ENCODE peak calls at places on chromosomes 2 and 18, in ten cellular contexts. D is left lung, P is spleen, H is left ventricle myocardium inferior, V is adrenal gland, X is neural progenitor cell, J is K562, G is SK-N-SH, B is IMR-90, E is fibroblast of lung. I is an unnamed sample.

GRCh38 chr2:240403358-240404104 is 31.9 kb upstream of the GPC1 start:
- DNase-seq in D (peak; percentile 56), P (no peak), H (no peak), V (no peak), X (no peak), J (no peak), G (no peak), B (no peak), E (no peak), I (no peak)

GRCh38 chr2:62216616-62217015 is 20.7 kb downstream of the B3GNT2 start:
- DNase-seq in D (no peak), P (no peak), H (no peak), V (peak; percentile 66), X (no peak), J (peak; percentile 26), G (no peak), B (peak; percentile 92), E (peak; percentile 84), I (no peak)

GRCh38 chr2:127413782-127414743 is 4.2 kb upstream of the PROC start:
- DNase-seq in D (no peak), P (no peak), H (no peak), V (no peak), X (no peak), J (no peak), G (no peak), B (peak; percentile 78), E (peak; percentile 68), I (no peak)

GRCh38 chr2:197079832-197080555 is 153.5 kb upstream of the PGAP1 start:
- DNase-seq in D (no peak), P (no peak), H (peak; percentile 36), V (no peak), X (peak; percentile 33), J (no peak), G (peak; percentile 59), B (peak; percentile 58), E (peak; percentile 78), I (no peak)

GRCh38 chr2:67650292-67651133 is 253.4 kb downstream of the ETAA1 start:
- DNase-seq in D (peak; percentile 71), P (no peak), H (peak; percentile 82), V (peak; percentile 93), X (peak; percentile 80), J (peak; percentile 37), G (peak; percentile 67), B (peak; percentile 96), E (peak; percentile 94), I (no peak)

GRCh38 chr2:180761224-180761623 is 219.2 kb upstream of the UBE2E3 start:
- DNase-seq in D (no peak), P (no peak), H (no peak), V (no peak), X (no peak), J (no peak), G (no peak), B (peak; percentile 65), E (peak; percentile 84), I (no peak)

GRCh38 chr2:172888704-172889103 is 153.1 kb downstream of the RAPGEF4 start:
- DNase-seq in D (no peak), P (no peak), H (no peak), V (no peak), X (no peak), J (no peak), G (peak; percentile 32), B (no peak), E (no peak), I (no peak)

GRCh38 chr18:44588466-44588865 is 92.2 kb upstream of the SETBP1 start:
- DNase-seq in D (no peak), P (no peak), H (no peak), V (no peak), X (no peak), J (no peak), G (no peak), B (no peak), E (peak; percentile 25), I (no peak)

GRCh38 chr2:215811003-215811402 is 202.3 kb downstream of the MREG start:
- DNase-seq in D (no peak), P (no peak), H (no peak), V (no peak), X (no peak), J (no peak), G (no peak), B (no peak), E (no peak), I (no peak)

GRCh38 chr2:215805493-215805892 is 207.9 kb downstream of the MREG start:
- DNase-seq in D (no peak), P (no peak), H (no peak), V (no peak), X (no peak), J (no peak), G (no peak), B (no peak), E (no peak), I (no peak)

GRCh38 chr2:215811409-215812355 is 201.7 kb downstream of the MREG start:
- DNase-seq in D (no peak), P (no peak), H (no peak), V (no peak), X (no peak), J (no peak), G (no peak), B (no peak), E (no peak), I (no peak)

GRCh38 chr2:215808194-215808593 is 205.2 kb downstream of the MREG start:
- DNase-seq in D (no peak), P (no peak), H (no peak), V (no peak), X (no peak), J (no peak), G (no peak), B (no peak), E (no peak), I (no peak)

GRCh38 chr2:215808996-215809395 is 204.4 kb downstream of the MREG start:
- DNase-seq in D (no peak), P (no peak), H (no peak), V (no peak), X (no peak), J (no peak), G (no peak), B (no peak), E (no peak), I (no peak)
- TF ChIP-seq CTCF in D (no peak), P (no peak), H (peak; percentile 8), V (no peak), X (peak; percentile 31), J (no peak), G (peak; percentile 47), B (peak; percentile 22), E (peak; percentile 47), I (no peak)

GRCh38 chr2:165634282-165634681 is 159.8 kb downstream of the GALNT3 start:
- DNase-seq in D (no peak), P (no peak), H (no peak), V (no peak), X (no peak), J (no peak), G (no peak), B (no peak), E (peak; percentile 46), I (no peak)
- H3K4me1 ChIP-seq in D (no peaks in the 10 kb centered on the region), P (no peaks in the 10 kb centered on the region), H (peaks cover 9% of the 10 kb centered on the region), V (no peaks in the 10 kb centered on the region), X (peaks cover 55% of the 10 kb centered on the region), J (no peaks in the 10 kb centered on the region), G (peaks cover 46% of the 10 kb centered on the region), B (no peaks in the 10 kb centered on the region), E (no peaks in the 10 kb centered on the region), I (peaks cover 8% of the 10 kb centered on the region)

GRCh38 chr2:226740039-226740648 is 59.5 kb downstream of the IRS1 start:
- DNase-seq in D (no peak), P (no peak), H (no peak), V (no peak), X (no peak), J (no peak), G (no peak), B (no peak), E (no peak), I (no peak)

GRCh38 chr2:226739508-226740030 is 60.1 kb downstream of the IRS1 start:
- DNase-seq in D (no peak), P (no peak), H (no peak), V (no peak), X (no peak), J (no peak), G (no peak), B (no peak), E (no peak), I (no peak)

GRCh38 chr2:226736391-226736790 is 63.2 kb downstream of the IRS1 start:
- DNase-seq in D (no peak), P (no peak), H (no peak), V (no peak), X (no peak), J (no peak), G (no peak), B (no peak), E (no peak), I (no peak)

GRCh38 chr2:226738191-226738820 is 61.3 kb downstream of the IRS1 start:
- DNase-seq in D (no peak), P (no peak), H (no peak), V (no peak), X (peak; percentile 18), J (no peak), G (no peak), B (no peak), E (no peak), I (no peak)

DNA sequence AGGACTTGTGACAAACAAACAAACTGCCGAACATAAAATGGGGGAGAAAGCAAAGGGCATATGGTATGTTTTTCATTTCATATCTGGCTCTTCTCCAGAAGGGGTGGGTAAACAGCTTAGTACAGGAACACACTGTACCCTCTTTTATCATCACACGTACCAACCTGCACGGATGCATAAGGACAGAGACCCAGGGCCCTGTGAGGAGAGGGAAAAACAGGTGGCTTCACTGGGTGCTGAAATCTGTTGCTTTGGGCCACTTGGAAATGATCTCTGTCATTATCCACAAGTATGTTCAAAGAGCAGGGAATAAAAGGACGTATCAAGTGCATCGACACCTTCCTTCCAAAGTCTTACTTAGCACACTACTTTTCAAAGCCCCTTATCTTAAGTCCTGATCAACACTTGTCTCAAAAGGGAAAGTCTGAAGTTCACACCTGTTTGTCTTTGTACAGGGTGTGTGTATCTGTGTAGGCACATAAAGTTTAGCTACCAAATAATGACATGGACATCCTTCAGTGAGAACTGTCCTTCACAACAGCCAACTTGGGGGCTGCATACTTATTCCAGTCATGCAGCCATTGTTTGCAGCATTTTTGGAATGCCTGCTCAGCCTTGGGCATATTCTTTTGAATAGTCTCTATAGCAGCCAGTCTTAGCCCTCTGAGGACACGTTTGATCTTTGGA is 60.7 kb downstream of the IRS1 start:
- DNase-seq in D (no peak), P (no peak), H (no peak), V (no peak), X (peak; percentile 68), J (no peak), G (no peak), B (no peak), E (no peak), I (no peak)
- H3K27ac ChIP-seq in D (no peak overlapping the region), P (no peak overlapping the region), H (peak overlapping the region; percentile 74), V (no peak overlapping the region), X (peak overlapping the region; percentile 55), J (no peak overlapping the region), G (no peak overlapping the region), B (no peak overlapping the region), E (no peak overlapping the region), I (no peak overlapping the region)

DNA sequence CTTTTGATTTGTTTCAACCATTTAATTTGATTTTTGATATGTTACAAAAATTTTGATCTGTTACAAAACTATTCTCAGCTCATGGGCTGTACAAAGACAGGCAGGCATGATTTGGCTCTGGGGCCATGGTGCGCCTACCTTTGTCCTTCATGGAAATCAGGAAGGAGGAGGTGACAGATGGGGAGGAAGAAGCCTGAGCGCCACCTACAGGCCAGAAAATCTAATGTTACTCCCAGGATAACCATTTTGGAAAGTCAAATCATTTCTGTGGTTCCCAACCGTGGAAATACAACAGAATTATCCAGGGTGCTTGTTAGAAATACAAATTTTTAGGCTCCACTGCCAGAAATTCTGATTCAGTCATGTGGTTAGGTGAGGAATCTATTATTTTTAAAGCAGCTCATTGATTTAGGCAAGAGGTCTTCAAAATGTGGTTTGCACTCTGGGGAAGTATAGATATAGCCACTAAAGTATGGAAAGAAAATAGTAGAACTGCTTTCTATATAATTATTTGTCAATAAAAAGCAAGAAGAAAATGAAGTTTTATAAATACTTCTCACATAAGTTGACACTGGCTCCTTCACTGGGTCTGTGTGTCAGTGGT is 93.9 kb downstream of the EVA1A start:
- DNase-seq in D (no peak), P (no peak), H (no peak), V (peak; percentile 33), X (peak; percentile 65), J (peak; percentile 68), G (peak; percentile 22), B (peak; percentile 15), E (peak; percentile 36), I (no peak)
- TF ChIP-seq CTCF in D (peak; percentile 38), P (peak; percentile 8), H (peak; percentile 37), V (no peak), X (peak; percentile 70), J (peak; percentile 56), G (peak; percentile 65), B (peak; percentile 53), E (peak; percentile 50), I (peak; percentile 44)

I was measured in CD8-positive, alpha-beta T cell.